ENCODE peak calls at places on chromosomes 16 and 17, in nine cellular contexts. V is Calu3; I is activated T-helper 1 cell treated with anti-CD3 and anti-CD28 coated beads, Interleukin-12 subunit alpha, Interleukin-12 subunit beta, Interleukin-2, Interleukin-4 antibody, amounts not matched to agents 30 ng/mL and 10 ng/mL and 1 ng/mL, durations not matched to agents 14 hours and 24 hours and 36 hours; H is aorta; N is bronchial epithelial cell; P is esophagus squamous epithelium; T is LHCN-M2; E is activated CD4-positive, alpha-beta T cell treated with anti-CD3 and anti-CD28 coated beads, Interleukin-2, amount 50 U/mL, for 1 hour; D is upper lobe of right lung. L is an unnamed sample.

GRCh38 chr17:9038380-9038779 is 17.1 kb downstream of the NTN1 start:
- DNase-seq in V (no peak), I (no peak), H (no peak), N (no peak), P (no peak), T (no peak), E (no peak), D (no peak), L (no peak)

GRCh38 chr16:27436921-27437650 is 35.1 kb downstream of the IL21R start:
- DNase-seq in V (no peak), I (no peak), H (peak; percentile 58), N (no peak), P (no peak), T (no peak), E (no peak), D (peak; percentile 8), L (no peak)

GRCh38 chr16:46830417-46830901 is 521 bp downstream of the C16orf87 start:
- DNase-seq in V (no peak), I (no peak), H (peak; percentile 85), N (no peak), P (no peak), T (no peak), E (peak; percentile 28), D (peak; percentile 80), L (no peak)

GRCh38 chr17:7058831-7059447 is 15.0 kb upstream of the SLC16A11 start:
- DNase-seq in V (no peak), I (no peak), H (no peak), N (peak; percentile 79), P (no peak), T (peak; percentile 58), E (no peak), D (no peak), L (no peak)

GRCh38 chr16:79334127-79334526 is 266.4 kb downstream of the MAF start:
- DNase-seq in V (peak; percentile 20), I (no peak), H (no peak), N (no peak), P (no peak), T (no peak), E (peak; percentile 18), D (no peak), L (no peak)

GRCh38 chr17:63490321-63490720 is 13.5 kb downstream of the ACE start:
- DNase-seq in V (no peak), I (no peak), H (no peak), N (no peak), P (no peak), T (no peak), E (no peak), D (no peak), L (no peak)

GRCh38 chr16:31868701-31869167 is 4.9 kb upstream of the ZNF267 start:
- DNase-seq in V (peak; percentile 86), I (peak; percentile 74), H (peak; percentile 91), N (peak; percentile 46), P (peak; percentile 18), T (peak; percentile 74), E (peak; percentile 82), D (peak; percentile 80), L (peak; percentile 85)

GRCh38 chr16:67672306-67672705 is 5.7 kb downstream of the C16orf86 start:
- DNase-seq in V (no peak), I (no peak), H (no peak), N (no peak), P (no peak), T (no peak), E (no peak), D (peak; percentile 84), L (no peak)

GRCh38 chr16:67426950-67427349 is 4.0 kb upstream of the HSD11B2 start:
- DNase-seq in V (no peak), I (no peak), H (no peak), N (no peak), P (no peak), T (no peak), E (no peak), D (no peak), L (no peak)

GRCh38 chr16:11038305-11038704 is 93.9 kb downstream of the CLEC16A start:
- DNase-seq in V (no peak), I (no peak), H (no peak), N (no peak), P (no peak), T (no peak), E (no peak), D (no peak), L (no peak)

GRCh38 chr17:69246202-69246601 is 17.6 kb upstream of the ABCA10 start:
- DNase-seq in V (no peak), I (no peak), H (no peak), N (no peak), P (no peak), T (no peak), E (no peak), D (no peak), L (no peak)

GRCh38 chr17:82710499-82711232 is 5.8 kb upstream of the FN3KRP start:
- DNase-seq in V (no peak), I (no peak), H (no peak), N (no peak), P (no peak), T (peak; percentile 26), E (no peak), D (no peak), L (peak; percentile 98)

GRCh38 chr17:50842506-50843149 is 7.2 kb downstream of the WFIKKN2 start:
- DNase-seq in V (no peak), I (no peak), H (peak; percentile 55), N (no peak), P (no peak), T (no peak), E (no peak), D (no peak), L (no peak)

GRCh38 chr17:77256710-77257109 is 115.9 kb downstream of the SEC14L1 start:
- DNase-seq in V (no peak), I (no peak), H (no peak), N (no peak), P (no peak), T (no peak), E (no peak), D (no peak), L (no peak)

GRCh38 chr16:49075709-49076108 is 205.9 kb downstream of the CBLN1 start:
- DNase-seq in V (no peak), I (no peak), H (no peak), N (no peak), P (no peak), T (no peak), E (no peak), D (no peak), L (no peak)

GRCh38 chr17:62008294-62008693 is 56.8 kb downstream of the MED13 start:
- DNase-seq in V (no peak), I (no peak), H (no peak), N (no peak), P (no peak), T (no peak), E (no peak), D (no peak), L (no peak)

GRCh38 chr16:73000020-73000906 is 47.7 kb downstream of the ZFHX3 start:
- DNase-seq in V (peak; percentile 77), I (no peak), H (no peak), N (peak; percentile 22), P (no peak), T (peak; percentile 65), E (no peak), D (peak; percentile 55), L (peak; percentile 79)

GRCh38 chr17:199195-199604 is 17.8 kb upstream of the DOC2B start:
- DNase-seq in V (no peak), I (no peak), H (peak; percentile 63), N (no peak), P (no peak), T (no peak), E (no peak), D (no peak), L (no peak)

GRCh38 chr17:36072431-36073121 is 8.5 kb downstream of the CCL18 start:
- DNase-seq in V (peak; percentile 76), I (peak; percentile 48), H (no peak), N (peak; percentile 21), P (no peak), T (peak; percentile 43), E (peak; percentile 22), D (peak; percentile 77), L (peak; percentile 51)

GRCh38 chr16:60558936-60559335 is 1477.3 kb downstream of the CDH8 start:
- DNase-seq in V (no peak), I (no peak), H (no peak), N (no peak), P (no peak), T (no peak), E (no peak), D (no peak), L (no peak)

GRCh38 chr17:14389656-14390055 is 88.8 kb downstream of the HS3ST3B1 start:
- DNase-seq in V (no peak), I (no peak), H (no peak), N (no peak), P (no peak), T (no peak), E (no peak), D (no peak), L (no peak)

GRCh38 chr16:79628501-79628975 is 28.0 kb upstream of the MAF start:
- DNase-seq in V (peak; percentile 38), I (peak; percentile 77), H (no peak), N (peak; percentile 86), P (no peak), T (peak; percentile 90), E (no peak), D (no peak), L (peak; percentile 11)

GRCh38 chr17:4551796-4552525 is 3.2 kb downstream of the MYBBP1A start:
- DNase-seq in V (no peak), I (no peak), H (peak; percentile 74), N (no peak), P (no peak), T (no peak), E (no peak), D (peak; percentile 60), L (no peak)

GRCh38 chr16:89721644-89722391 is 481 bp downstream of the ZNF276 start:
- DNase-seq in V (peak; percentile 66), I (peak; percentile 78), H (peak; percentile 89), N (peak; percentile 32), P (no peak), T (peak; percentile 32), E (peak; percentile 91), D (peak; percentile 90), L (peak; percentile 38)

GRCh38 chr16:4194661-4195060 is 47.2 kb downstream of the SRL start:
- DNase-seq in V (no peak), I (no peak), H (no peak), N (no peak), P (no peak), T (no peak), E (no peak), D (no peak), L (no peak)

GRCh38 chr17:29113334-29113733 is 66.9 kb downstream of the MYO18A start:
- DNase-seq in V (no peak), I (no peak), H (no peak), N (no peak), P (no peak), T (no peak), E (no peak), D (no peak), L (peak; percentile 66)

GRCh38 chr17:15348030-15348429 is 6.6 kb upstream of the TEKT3 start:
- DNase-seq in V (no peak), I (no peak), H (no peak), N (peak; percentile 44), P (no peak), T (no peak), E (no peak), D (no peak), L (peak; percentile 88)

GRCh38 chr17:3693829-3694231 is 2.1 kb downstream of the P2RX5 start:
- DNase-seq in V (no peak), I (peak; percentile 38), H (peak; percentile 33), N (no peak), P (no peak), T (peak; percentile 63), E (no peak), D (no peak), L (no peak)

GRCh38 chr17:48545539-48545938 is 630 bp upstream of the HOXB2 start:
- DNase-seq in V (no peak), I (no peak), H (no peak), N (no peak), P (no peak), T (no peak), E (no peak), D (no peak), L (no peak)

GRCh38 chr17:34721326-34721725 is 141.9 kb downstream of the TMEM132E start:
- DNase-seq in V (peak; percentile 89), I (no peak), H (no peak), N (peak; percentile 10), P (no peak), T (no peak), E (no peak), D (no peak), L (no peak)